ENCODE peak calls at places on chromosomes 11 and 22, in four cellular contexts. N, Y, E and W are unnamed samples.

GRCh38 chr22:49381595-49382450 is 445.9 kb downstream of the BRD1 start:
- DNase-seq in E (peak; percentile 68), Y (peak; percentile 13), N (no peak), W (no peak)

GRCh38 chr11:69352715-69353325 is 58.9 kb downstream of the MYEOV start:
- DNase-seq in Y (peak; percentile 56), N (peak; percentile 75), E (peak; percentile 31), W (peak; percentile 84)

GRCh38 chr11:12862761-12863469 is 146.2 kb upstream of the RASSF10 start:
- DNase-seq in Y (no peak), N (peak; percentile 75), E (no peak), W (peak; percentile 81)

GRCh38 chr11:117557321-117557720 is 229.7 kb downstream of the CEP164 start:
- DNase-seq in Y (no peak), E (no peak), N (no peak), W (no peak)

GRCh38 chr11:95487391-95487790 is 256.4 kb upstream of the SESN3 start:
- DNase-seq in E (no peak), N (no peak), Y (no peak), W (no peak)

GRCh38 chr22:26893711-26894110 is 236.3 kb downstream of the MIAT start:
- DNase-seq in N (no peak), Y (no peak), E (no peak), W (no peak)

GRCh38 chr11:73235236-73235786 is 17.2 kb downstream of the P2RY2 start:
- DNase-seq in N (no peak), Y (no peak), E (no peak), W (no peak)

GRCh38 chr11:15175780-15176179 is 61.1 kb downstream of the INSC start:
- DNase-seq in N (no peak), E (no peak), Y (no peak), W (no peak)

GRCh38 chr11:116219171-116219635 is 553.6 kb downstream of the BUD13 start:
- DNase-seq in N (no peak), E (peak; percentile 66), Y (no peak), W (no peak)

GRCh38 chr11:126284829-126285228 is 1.9 kb downstream of the TIRAP start:
- DNase-seq in N (peak; percentile 72), E (no peak), Y (peak; percentile 90), W (peak; percentile 90)

GRCh38 chr11:83252266-83252665 is 33.9 kb downstream of the CCDC90B start:
- DNase-seq in Y (no peak), N (no peak), E (no peak), W (no peak)

GRCh38 chr11:66976925-66977324 is 1.8 kb downstream of the C11orf86 start:
- DNase-seq in Y (no peak), N (no peak), E (no peak), W (no peak)

GRCh38 chr11:72925656-72926055 is 111.4 kb downstream of the ATG16L2 start:
- DNase-seq in N (no peak), Y (no peak), E (no peak), W (no peak)

GRCh38 chr11:84247931-84248330 is 961.8 kb upstream of the CCDC90B start:
- DNase-seq in N (no peak), Y (no peak), E (no peak), W (no peak)

GRCh38 chr11:129855086-129855485 is 39.4 kb downstream of the TMEM45B start:
- DNase-seq in E (no peak), Y (no peak), N (no peak), W (no peak)

GRCh38 chr11:125286486-125286885 is 121.9 kb downstream of the PKNOX2 start:
- DNase-seq in N (no peak), Y (no peak), E (no peak), W (no peak)

GRCh38 chr11:35009191-35009940 is 92.9 kb downstream of the PDHX start:
- DNase-seq in Y (no peak), E (no peak), N (no peak), W (peak; percentile 86)

GRCh38 chr11:44600739-44601416 is 35.4 kb downstream of the CD82 start:
- DNase-seq in E (no peak), Y (no peak), N (no peak), W (no peak)

GRCh38 chr22:36862251-36863242 is 1.7 kb downstream of the NCF4 start:
- DNase-seq in Y (no peak), N (no peak), E (peak; percentile 87), W (no peak)

GRCh38 chr22:24465566-24465965 is 29.6 kb upstream of the UPB1 start:
- DNase-seq in N (no peak), Y (no peak), E (no peak), W (no peak)

GRCh38 chr11:6351782-6352181 is 31.5 kb upstream of the CAVIN3 start:
- DNase-seq in N (no peak), Y (peak; percentile 36), E (no peak), W (no peak)

GRCh38 chr11:132312616-132313210 is 942.3 kb downstream of the NTM start:
- DNase-seq in N (no peak), E (no peak), Y (no peak), W (no peak)

GRCh38 chr11:43358670-43359431 is at the start of gene TTC17:
- DNase-seq in N (peak; percentile 66), E (peak; percentile 98), Y (peak; percentile 96), W (peak; percentile 77)

GRCh38 chr11:45921561-45922424 is 663 bp upstream of the LARGE2 start:
- DNase-seq in Y (no peak), N (no peak), E (peak; percentile 68), W (no peak)

GRCh38 chr22:38513063-38513462 is 7.0 kb upstream of the DDX17 start:
- DNase-seq in E (no peak), Y (no peak), N (no peak), W (no peak)

GRCh38 chr11:2027710-2028109 is 30.1 kb upstream of the H19 start:
- DNase-seq in E (no peak), N (no peak), Y (no peak), W (no peak)

GRCh38 chr22:35727436-35727835 is 9.8 kb downstream of the APOL5 start:
- DNase-seq in N (no peak), E (peak; percentile 26), Y (no peak), W (no peak)

GRCh38 chr11:36376315-36376887 is 80.3 kb downstream of the PRR5L start:
- DNase-seq in Y (no peak), E (peak; percentile 79), N (no peak), W (no peak)

GRCh38 chr11:61126266-61126665 is 24.0 kb downstream of the CD5 start:
- DNase-seq in E (no peak), N (no peak), Y (no peak), W (no peak)

GRCh38 chr11:58227956-58228615 is 632 bp downstream of the OR10Q1 start:
- DNase-seq in E (no peak), N (no peak), Y (no peak), W (no peak)

GRCh38 chr11:106447631-106448191 is 370.2 kb downstream of the AASDHPPT start:
- DNase-seq in N (no peak), Y (no peak), E (no peak), W (peak; percentile 31)

GRCh38 chr11:19398772-19399542 is 158.2 kb upstream of the E2F8 start:
- DNase-seq in N (peak; percentile 52), Y (no peak), E (no peak), W (peak; percentile 76)

GRCh38 chr22:50060441-50061140 is 2.5 kb upstream of the TTLL8 start:
- DNase-seq in N (no peak), Y (no peak), E (no peak), W (no peak)

GRCh38 chr11:109302591-109303334 is 119.2 kb upstream of the C11orf87 start:
- DNase-seq in N (no peak), Y (no peak), E (no peak), W (no peak)

GRCh38 chr11:19511413-19512183 is 201.0 kb upstream of the NAV2 start:
- DNase-seq in E (no peak), N (peak; percentile 19), Y (no peak), W (no peak)